ENCODE peak calls at places on chromosomes 12 and 14, in eight cellular contexts. G is pancreas, L is BJ, Z is thoracic aorta, U is Calu3, K is endothelial cell, X is cardiac muscle cell, C is hepatocyte. D is an unnamed sample.

GRCh38 chr12:26187429-26187828 is 7.9 kb upstream of the SSPN start:
- DNase-seq in G (no peak), L (no peak), Z (no peak), U (peak), K (no peak), X (no peak), C (no peak), D (no peak)

GRCh38 chr14:29749327-29749726 is 178.3 kb downstream of the PRKD1 start:
- DNase-seq in G (no peak), L (peak), Z (no peak), U (peak), K (no peak), X (peak), C (no peak), D (no peak)

GRCh38 chr14:79405511-79405910 is 805.8 kb downstream of the DIO2 start:
- DNase-seq in G (no peak), L (no peak), Z (no peak), U (no peak), K (no peak), X (no peak), C (no peak), D (no peak)

GRCh38 chr12:127125607-127126259 is 1141.2 kb upstream of the TMEM132C start:
- DNase-seq in G (no peak), L (peak), Z (no peak), U (peak), K (no peak), X (peak), C (peak), D (peak)

GRCh38 chr12:117580718-117581062 is 219.3 kb upstream of the NOS1 start:
- DNase-seq in G (peak), L (no peak), Z (no peak), U (peak), K (no peak), X (no peak), C (peak), D (no peak)

GRCh38 chr14:99517643-99518381 is 36.6 kb downstream of the CCNK start:
- DNase-seq in G (no peak), L (no peak), Z (no peak), U (no peak), K (no peak), X (no peak), C (no peak), D (no peak)

GRCh38 chr12:123471374-123472068 is 13.6 kb downstream of the SNRNP35 start:
- DNase-seq in G (no peak), L (no peak), Z (no peak), U (no peak), K (no peak), X (peak), C (peak), D (no peak)

GRCh38 chr12:75305412-75306332 is 24.5 kb downstream of the CAPS2 start:
- DNase-seq in G (no peak), L (no peak), Z (no peak), U (no peak), K (no peak), X (no peak), C (no peak), D (no peak)

GRCh38 chr12:111506260-111506659 is 92.9 kb downstream of the ATXN2 start:
- DNase-seq in G (no peak), L (no peak), Z (no peak), U (no peak), K (no peak), X (no peak), C (no peak), D (no peak)

GRCh38 chr12:68633614-68634558 is 23.2 kb downstream of the RAP1B start:
- DNase-seq in G (no peak), L (no peak), Z (no peak), U (no peak), K (no peak), X (no peak), C (no peak), D (no peak)

GRCh38 chr12:64631197-64631596 is 20.9 kb downstream of the RASSF3 start:
- DNase-seq in G (no peak), L (no peak), Z (no peak), U (no peak), K (no peak), X (no peak), C (no peak), D (peak)

GRCh38 chr12:75660107-75660530 is 148.7 kb upstream of the KRR1 start:
- DNase-seq in G (no peak), L (peak), Z (no peak), U (peak), K (no peak), X (no peak), C (no peak), D (no peak)

GRCh38 chr12:19451196-19451595 is 11.9 kb downstream of the AEBP2 start:
- DNase-seq in G (no peak), L (no peak), Z (no peak), U (no peak), K (no peak), X (peak), C (no peak), D (no peak)

GRCh38 chr14:75182820-75183219 is 6.4 kb upstream of the TMED10 start:
- DNase-seq in G (no peak), L (peak), Z (no peak), U (no peak), K (no peak), X (peak), C (peak), D (no peak)

GRCh38 chr12:29451886-29452285 is 45.6 kb downstream of the OVCH1 start:
- DNase-seq in G (no peak), L (no peak), Z (no peak), U (no peak), K (no peak), X (no peak), C (no peak), D (no peak)

GRCh38 chr14:100406505-100407131 is 83.5 kb downstream of the SLC25A47 start:
- DNase-seq in G (no peak), L (no peak), Z (no peak), U (peak), K (no peak), X (no peak), C (peak), D (peak)

GRCh38 chr14:59190372-59190771 is 1.9 kb downstream of the DAAM1 start:
- DNase-seq in G (no peak), L (no peak), Z (no peak), U (peak), K (no peak), X (peak), C (peak), D (no peak)

GRCh38 chr12:26678697-26679660 is 154.0 kb downstream of the ITPR2 start:
- DNase-seq in G (no peak), L (no peak), Z (no peak), U (no peak), K (no peak), X (no peak), C (no peak), D (no peak)

GRCh38 chr12:131113562-131113961 is 159.9 kb downstream of the ADGRD1 start:
- DNase-seq in G (no peak), L (no peak), Z (no peak), U (no peak), K (no peak), X (no peak), C (no peak), D (no peak)

GRCh38 chr12:2288471-2288870 is 235.7 kb downstream of the CACNA1C start:
- DNase-seq in G (no peak), L (no peak), Z (no peak), U (no peak), K (no peak), X (no peak), C (no peak), D (no peak)

GRCh38 chr12:104551313-104551931 is 94.7 kb downstream of the CHST11 start:
- DNase-seq in G (no peak), L (no peak), Z (no peak), U (no peak), K (no peak), X (no peak), C (no peak), D (no peak)

GRCh38 chr14:81452766-81453165 is 52.6 kb upstream of the STON2 start:
- DNase-seq in G (no peak), L (no peak), Z (no peak), U (no peak), K (no peak), X (no peak), C (no peak), D (no peak)

GRCh38 chr12:38282886-38283285 is 33.7 kb upstream of the ALG10B start:
- DNase-seq in G (no peak), L (no peak), Z (no peak), U (peak), K (no peak), X (no peak), C (no peak), D (no peak)

GRCh38 chr12:64627781-64628180 is 17.5 kb downstream of the RASSF3 start:
- DNase-seq in G (no peak), L (no peak), Z (no peak), U (no peak), K (no peak), X (peak), C (no peak), D (no peak)

GRCh38 chr12:20132818-20133217 is 235.5 kb upstream of the PDE3A start:
- DNase-seq in G (no peak), L (no peak), Z (no peak), U (no peak), K (no peak), X (no peak), C (no peak), D (no peak)

GRCh38 chr14:76844223-76844622 is 18.0 kb downstream of the LRRC74A start:
- DNase-seq in G (peak), L (no peak), Z (no peak), U (peak), K (peak), X (peak), C (no peak), D (peak)

GRCh38 chr14:30855345-30856037 is 18.9 kb upstream of the COCH start:
- DNase-seq in G (no peak), L (no peak), Z (no peak), U (no peak), K (no peak), X (no peak), C (no peak), D (peak)

GRCh38 chr12:93453633-93454032 is 11.9 kb upstream of the UBE2N start:
- DNase-seq in G (no peak), L (peak), Z (no peak), U (no peak), K (no peak), X (no peak), C (no peak), D (no peak)

GRCh38 chr12:80472912-80473500 is 29.0 kb downstream of the PTPRQ start:
- DNase-seq in G (no peak), L (peak), Z (no peak), U (peak), K (no peak), X (peak), C (peak), D (peak)

GRCh38 chr12:53058674-53059433 is 9.0 kb downstream of the TNS2 start:
- DNase-seq in G (peak), L (no peak), Z (no peak), U (no peak), K (no peak), X (peak), C (no peak), D (no peak)

GRCh38 chr14:78297843-78298242 is 127.7 kb downstream of the NRXN3 start:
- DNase-seq in G (no peak), L (no peak), Z (no peak), U (no peak), K (no peak), X (no peak), C (no peak), D (no peak)

GRCh38 chr12:80019691-80020090 is 79.6 kb upstream of the OTOGL start:
- DNase-seq in G (no peak), L (no peak), Z (no peak), U (no peak), K (no peak), X (no peak), C (no peak), D (no peak)

GRCh38 chr14:69428289-69428998 is 30.0 kb downstream of the SLC39A9 start:
- DNase-seq in G (no peak), L (no peak), Z (no peak), U (no peak), K (no peak), X (no peak), C (no peak), D (no peak)

GRCh38 chr14:61578745-61579144 is 116.6 kb upstream of the HIF1A start:
- DNase-seq in G (no peak), L (no peak), Z (no peak), U (no peak), K (no peak), X (peak), C (no peak), D (no peak)

GRCh38 chr14:105491366-105492006 is 440 bp downstream of the TEDC1 start:
- DNase-seq in G (peak), L (no peak), Z (no peak), U (peak), K (peak), X (peak), C (peak), D (peak)

GRCh38 chr12:87157791-87158190 is 871.4 kb downstream of the C12orf50 start:
- DNase-seq in G (no peak), L (peak), Z (no peak), U (no peak), K (no peak), X (peak), C (peak), D (no peak)

DNA sequence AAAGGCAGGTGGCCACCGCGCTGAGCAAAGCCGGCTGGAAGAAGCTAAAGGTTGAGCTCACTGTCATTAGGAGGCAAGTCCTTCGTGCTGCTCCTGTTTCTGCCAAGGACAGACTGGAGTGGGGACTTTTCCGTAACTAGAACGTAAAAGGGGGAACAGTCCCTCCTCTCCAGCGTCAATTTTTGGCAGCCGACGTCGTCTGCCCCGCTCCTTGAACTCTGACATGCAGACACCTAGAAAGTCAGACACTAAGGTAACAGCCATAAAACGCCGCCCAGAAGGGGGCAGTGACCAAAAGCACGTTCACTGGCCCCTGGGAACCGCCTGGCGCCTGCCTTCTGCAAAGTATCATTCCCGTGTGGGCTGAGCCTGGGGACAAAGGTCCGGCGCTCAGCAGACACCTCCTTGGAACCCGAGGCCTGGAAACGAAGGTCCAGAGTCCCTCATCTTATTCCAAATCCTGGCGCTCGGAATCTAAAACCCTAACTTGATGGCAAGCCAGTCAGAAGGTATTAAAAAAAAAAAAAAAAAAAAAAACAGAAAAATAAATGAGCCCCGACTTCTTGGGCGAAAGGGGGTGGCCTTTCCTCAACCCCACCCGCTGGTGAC is 1.1 kb upstream of the LRP1 start:
- DNase-seq in G (peak), L (no peak), Z (no peak), U (peak), K (peak), X (no peak), C (peak), D (peak)
- TF ChIP-seq CTCF in G (no peak), L (peak), Z (peak), U (no peak), K (no peak), X (peak), C (peak), D (peak)

GRCh38 chr14:23899788-23900187 is 53.8 kb upstream of the DHRS4 start:
- DNase-seq in G (no peak), L (no peak), Z (no peak), U (no peak), K (no peak), X (no peak), C (no peak), D (no peak)

GRCh38 chr14:23894687-23895419 is 58.7 kb upstream of the DHRS4 start:
- DNase-seq in G (no peak), L (no peak), Z (no peak), U (no peak), K (no peak), X (no peak), C (no peak), D (no peak)

DNA sequence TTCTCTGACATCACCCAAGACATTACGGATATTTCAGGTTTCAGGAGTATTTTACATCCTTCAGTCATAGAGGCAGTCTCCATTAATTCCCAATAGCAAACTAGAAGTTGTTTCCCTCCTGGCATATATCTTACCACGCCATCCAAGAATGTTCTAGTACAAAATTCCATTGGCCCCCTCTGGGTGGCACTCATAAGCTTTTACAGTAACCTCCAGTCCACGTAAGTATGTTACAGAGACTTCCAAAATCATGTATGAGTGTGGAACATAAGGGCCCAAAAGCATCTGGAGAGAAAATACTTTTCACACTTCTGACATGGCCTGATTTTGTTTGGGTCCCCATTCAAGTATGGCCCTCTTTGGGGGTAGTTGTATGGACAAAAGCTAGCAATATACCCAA is 58.1 kb upstream of the DHRS4 start:
- DNase-seq in G (no peak), L (no peak), Z (no peak), U (no peak), K (no peak), X (peak), C (no peak), D (no peak)
- TF ChIP-seq CTCF in G (no peak), L (no peak), Z (peak), U (no peak), K (no peak), X (peak), C (no peak), D (no peak)

GRCh38 chr12:14936224-14936861 is 2.0 kb downstream of the ERP27 start:
- DNase-seq in G (no peak), L (no peak), Z (no peak), U (no peak), K (peak), X (no peak), C (no peak), D (no peak)
- TF ChIP-seq CTCF in G (no peak), L (peak), Z (no peak), U (no peak), K (no peak), X (peak), C (peak), D (no peak)

GRCh38 chr12:3901116-3901515 is 27.9 kb upstream of the PARP11 start:
- DNase-seq in G (no peak), L (no peak), Z (no peak), U (no peak), K (no peak), X (no peak), C (no peak), D (no peak)
- TF ChIP-seq CTCF in G (no peak), L (no peak), Z (no peak), U (no peak), K (peak), X (no peak), C (no peak), D (peak)

D was measured in activated CD8-positive, alpha-beta T cell treated with anti-CD3 and anti-CD28 coated beads for 36 hours.